ENCODE peak calls at places on chromosomes 6 and 20, in four cellular contexts. C is BJ, Z is NCI-H460, X is RPMI7951. H is an unnamed sample.

GRCh38 chr20:56924976-56925695 is 296.0 kb downstream of the TFAP2C start:
- DNase-seq in C (no peak), Z (no peak), X (peak), H (no peak)

GRCh38 chr6:7919871-7920270 is 9.3 kb upstream of the TXNDC5 start:
- DNase-seq in C (no peak), Z (no peak), X (peak), H (peak)

GRCh38 chr20:50172347-50173013 is 18.1 kb upstream of the CEBPB start:
- DNase-seq in C (no peak), Z (peak), X (no peak), H (peak)

GRCh38 chr6:22880686-22881433 is 311.5 kb downstream of the HDGFL1 start:
- DNase-seq in C (peak), Z (peak), X (peak), H (peak)

GRCh38 chr6:119148825-119149525 is 70.5 kb upstream of the FAM184A start:
- DNase-seq in C (no peak), Z (no peak), X (peak), H (peak)

GRCh38 chr6:169974663-169975062 is 223.2 kb downstream of the ERMARD start:
- DNase-seq in C (no peak), Z (no peak), X (no peak), H (no peak)

GRCh38 chr6:42745083-42745637 is 743 bp downstream of the TBCC start:
- DNase-seq in C (no peak), Z (no peak), X (peak), H (peak)

GRCh38 chr6:93784794-93785757 is 365.7 kb upstream of the EPHA7 start:
- DNase-seq in C (peak), Z (peak), X (peak), H (peak)

GRCh38 chr6:123802697-123803455 is 789 bp upstream of the NKAIN2 start:
- DNase-seq in C (peak), Z (no peak), X (peak), H (peak)

GRCh38 chr6:81999270-81999669 is 246.8 kb upstream of the TENT5A start:
- DNase-seq in C (no peak), Z (no peak), X (peak), H (no peak)

GRCh38 chr6:5215799-5216198 is 45.0 kb downstream of the LYRM4 start:
- DNase-seq in C (no peak), Z (no peak), X (no peak), H (no peak)

GRCh38 chr6:45979311-45979710 is 36.3 kb downstream of the CLIC5 start:
- DNase-seq in C (no peak), Z (no peak), X (no peak), H (no peak)

GRCh38 chr20:59829415-59830106 is 103.9 kb downstream of the SYCP2 start:
- DNase-seq in C (no peak), Z (no peak), X (peak), H (no peak)

GRCh38 chr20:62953839-62954703 is 1.6 kb downstream of the SLC17A9 start:
- DNase-seq in C (no peak), Z (peak), X (peak), H (peak)

GRCh38 chr20:3811421-3812258 is 8.7 kb upstream of the AP5S1 start:
- DNase-seq in C (peak), Z (peak), X (peak), H (peak)

GRCh38 chr6:89140347-89141159 is 5.3 kb upstream of the PM20D2 start:
- DNase-seq in C (no peak), Z (no peak), X (no peak), H (no peak)

GRCh38 chr6:43335469-43335868 is 26.8 kb upstream of the CRIP3 start:
- DNase-seq in C (no peak), Z (no peak), X (no peak), H (no peak)

GRCh38 chr20:1509237-1509636 is 18.0 kb upstream of the SIRPB2 start:
- DNase-seq in C (no peak), Z (peak), X (peak), H (peak)

GRCh38 chr20:17657079-17657825 is 24.8 kb downstream of the RRBP1 start:
- DNase-seq in C (no peak), Z (no peak), X (no peak), H (peak)

GRCh38 chr6:166173292-166173951 is 5.8 kb upstream of the TBXT start:
- DNase-seq in C (no peak), Z (peak), X (peak), H (peak)

GRCh38 chr6:135129139-135129867 is 51.8 kb upstream of the MYB start:
- DNase-seq in C (no peak), Z (no peak), X (no peak), H (no peak)

GRCh38 chr20:1868856-1869255 is 26.4 kb upstream of the SIRPA start:
- DNase-seq in C (no peak), Z (no peak), X (peak), H (peak)

GRCh38 chr20:56249244-56249955 is 868 bp downstream of the MC3R start:
- DNase-seq in C (no peak), Z (peak), X (peak), H (peak)

GRCh38 chr6:33908025-33908424 is 104.2 kb upstream of the MLN start:
- DNase-seq in C (no peak), Z (no peak), X (no peak), H (no peak)

GRCh38 chr20:8519887-8520286 is 387.8 kb downstream of the PLCB1 start:
- DNase-seq in C (no peak), Z (no peak), X (no peak), H (no peak)

GRCh38 chr6:104995989-104996617 is 39.2 kb downstream of the LIN28B start:
- DNase-seq in C (no peak), Z (no peak), X (peak), H (peak)

GRCh38 chr6:111586554-111586953 is 19.1 kb downstream of the TRAF3IP2 start:
- DNase-seq in C (no peak), Z (no peak), X (no peak), H (no peak)

GRCh38 chr6:119129968-119130484 is 51.6 kb upstream of the FAM184A start:
- DNase-seq in C (no peak), Z (peak), X (peak), H (peak)

GRCh38 chr6:43052842-43053544 is 658 bp downstream of the CUL7 start:
- DNase-seq in C (no peak), Z (no peak), X (no peak), H (peak)

GRCh38 chr6:101296184-101296583 is 97.3 kb upstream of the GRIK2 start:
- DNase-seq in C (peak), Z (no peak), X (peak), H (peak)

GRCh38 chr6:45730232-45730631 is 285.4 kb downstream of the CLIC5 start:
- DNase-seq in C (no peak), Z (no peak), X (no peak), H (no peak)

GRCh38 chr6:138465007-138465645 is 34.2 kb downstream of the NHSL1 start:
- DNase-seq in C (peak), Z (peak), X (peak), H (no peak)

GRCh38 chr6:149716584-149716983 is 1.3 kb downstream of the LATS1 start:
- DNase-seq in C (no peak), Z (no peak), X (peak), H (peak)

GRCh38 chr6:154093231-154094044 is 54.4 kb downstream of the OPRM1 start:
- DNase-seq in C (no peak), Z (no peak), X (no peak), H (no peak)

GRCh38 chr20:2986466-2986865 is 57.0 kb upstream of the GNRH2 start:
- DNase-seq in C (no peak), Z (no peak), X (no peak), H (no peak)